ENCODE peak calls at places on chromosomes 12 and 14, in five cellular contexts. One of them, this sample, is unnamed.

GRCh38 chr14:69043007-69043444 is 63.9 kb upstream of the ACTN1 start:
- DNase-seq in H1: no peak
- DNase-seq in mesendoderm: no peak
- DNase-seq in CD8-positive, alpha-beta memory T cell: no peak
- DNase-seq in left cardiac atrium: peak; percentile 56
- DNase-seq in this sample: peak; percentile 10

GRCh38 chr12:106301241-106301610 is 1.3 kb upstream of the TCP11L2 start:
- DNase-seq in H1: no peak
- DNase-seq in mesendoderm: no peak
- DNase-seq in CD8-positive, alpha-beta memory T cell: no peak
- DNase-seq in left cardiac atrium: no peak
- DNase-seq in this sample: no peak

GRCh38 chr12:26629864-26630263 is 203.1 kb downstream of the ITPR2 start:
- DNase-seq in H1: no peak
- DNase-seq in mesendoderm: peak; percentile 26
- DNase-seq in CD8-positive, alpha-beta memory T cell: no peak
- DNase-seq in left cardiac atrium: no peak
- DNase-seq in this sample: no peak

GRCh38 chr12:49515266-49515665 is 23.6 kb upstream of the KCNH3 start:
- DNase-seq in H1: no peak
- DNase-seq in mesendoderm: no peak
- DNase-seq in CD8-positive, alpha-beta memory T cell: no peak
- DNase-seq in left cardiac atrium: no peak
- DNase-seq in this sample: no peak

GRCh38 chr12:68267892-68268396 is 14.5 kb upstream of the IL22 start:
- DNase-seq in H1: no peak
- DNase-seq in mesendoderm: no peak
- DNase-seq in CD8-positive, alpha-beta memory T cell: no peak
- DNase-seq in left cardiac atrium: no peak
- DNase-seq in this sample: peak; percentile 22

GRCh38 chr12:27330846-27331245 is 1.8 kb upstream of the BMAL2 start:
- DNase-seq in H1: no peak
- DNase-seq in mesendoderm: no peak
- DNase-seq in CD8-positive, alpha-beta memory T cell: no peak
- DNase-seq in left cardiac atrium: no peak
- DNase-seq in this sample: no peak

GRCh38 chr14:52998376-52999010 is 47.6 kb upstream of the FERMT2 start:
- DNase-seq in H1: no peak
- DNase-seq in mesendoderm: no peak
- DNase-seq in CD8-positive, alpha-beta memory T cell: no peak
- DNase-seq in left cardiac atrium: no peak
- DNase-seq in this sample: no peak

GRCh38 chr14:47439953-47440352 is 235.5 kb downstream of the MDGA2 start:
- DNase-seq in H1: no peak
- DNase-seq in mesendoderm: peak; percentile 16
- DNase-seq in CD8-positive, alpha-beta memory T cell: no peak
- DNase-seq in left cardiac atrium: no peak
- DNase-seq in this sample: no peak

GRCh38 chr14:78005325-78005724 is 164.8 kb upstream of the NRXN3 start:
- DNase-seq in H1: no peak
- DNase-seq in mesendoderm: no peak
- DNase-seq in CD8-positive, alpha-beta memory T cell: no peak
- DNase-seq in left cardiac atrium: no peak
- DNase-seq in this sample: no peak

GRCh38 chr14:60350366-60350720 is 101.3 kb downstream of the PPM1A start:
- DNase-seq in H1: no peak
- DNase-seq in mesendoderm: peak; percentile 60
- DNase-seq in CD8-positive, alpha-beta memory T cell: no peak
- DNase-seq in left cardiac atrium: no peak
- DNase-seq in this sample: no peak

GRCh38 chr14:103889313-103890051 is 38.8 kb upstream of the TDRD9 start:
- DNase-seq in H1: no peak
- DNase-seq in mesendoderm: no peak
- DNase-seq in CD8-positive, alpha-beta memory T cell: no peak
- DNase-seq in left cardiac atrium: no peak
- DNase-seq in this sample: no peak

GRCh38 chr12:131357920-131358319 is 353.0 kb upstream of the SFSWAP start:
- DNase-seq in H1: no peak
- DNase-seq in mesendoderm: peak; percentile 57
- DNase-seq in CD8-positive, alpha-beta memory T cell: no peak
- DNase-seq in left cardiac atrium: no peak
- DNase-seq in this sample: no peak

This sample was measured in trophoblast cell.